ENCODE peak calls at places on chromosomes 7 and 10, in ten cellular contexts. N is heart left ventricle; P is fibroblast of lung; V is adrenal gland; Q is AG09309; B is NCI-H774; L is A673; M is PC-3; O is CD8-positive, alpha-beta memory T cell; J is neural crest cell. E is an unnamed sample.

GRCh38 chr7:24956021-24956420 is 24.0 kb downstream of the OSBPL3 start:
- DNase-seq in N (no peak), P (no peak), V (no peak), Q (no peak), B (no peak), L (no peak), M (peak), O (no peak), J (no peak), E (no peak)

GRCh38 chr10:6140141-6140841 is 51.5 kb downstream of the RBM17 start:
- DNase-seq in N (no peak), P (no peak), V (no peak), Q (no peak), B (no peak), L (no peak), M (no peak), O (peak), J (no peak), E (no peak)

GRCh38 chr7:94848531-94848930 is 58.9 kb upstream of the PPP1R9A start:
- DNase-seq in N (no peak), P (no peak), V (no peak), Q (no peak), B (no peak), L (no peak), M (peak), O (no peak), J (no peak), E (no peak)

GRCh38 chr7:156004265-156005201 is 192.3 kb upstream of the SHH start:
- DNase-seq in N (no peak), P (no peak), V (no peak), Q (no peak), B (no peak), L (no peak), M (no peak), O (no peak), J (no peak), E (no peak)

GRCh38 chr10:23069019-23069665 is 26.2 kb upstream of the MSRB2 start:
- DNase-seq in N (no peak), P (no peak), V (no peak), Q (no peak), B (no peak), L (no peak), M (no peak), O (no peak), J (no peak), E (no peak)

GRCh38 chr10:28179490-28180099 is 123.3 kb downstream of the MPP7 start:
- DNase-seq in N (no peak), P (peak), V (peak), Q (peak), B (no peak), L (peak), M (peak), O (peak), J (peak), E (peak)

GRCh38 chr7:130367088-130367755 is 13.1 kb upstream of the CPA1 start:
- DNase-seq in N (no peak), P (no peak), V (no peak), Q (no peak), B (no peak), L (no peak), M (no peak), O (peak), J (no peak), E (no peak)

GRCh38 chr7:4015371-4015770 is 666.7 kb upstream of the FOXK1 start:
- DNase-seq in N (no peak), P (no peak), V (no peak), Q (no peak), B (no peak), L (no peak), M (no peak), O (no peak), J (no peak), E (no peak)

GRCh38 chr10:125063256-125063945 is 97.0 kb downstream of the CTBP2 start:
- DNase-seq in N (no peak), P (no peak), V (no peak), Q (no peak), B (no peak), L (no peak), M (no peak), O (no peak), J (no peak), E (no peak)

GRCh38 chr7:140873473-140873872 is 51.3 kb downstream of the BRAF start:
- DNase-seq in N (peak), P (no peak), V (no peak), Q (no peak), B (no peak), L (no peak), M (no peak), O (no peak), J (no peak), E (no peak)

GRCh38 chr10:58030208-58030607 is 237.5 kb downstream of the IPMK start:
- DNase-seq in N (no peak), P (no peak), V (no peak), Q (no peak), B (no peak), L (no peak), M (no peak), O (no peak), J (no peak), E (peak)

GRCh38 chr7:91912500-91912899 is 28.2 kb upstream of the AKAP9 start:
- DNase-seq in N (no peak), P (peak), V (no peak), Q (no peak), B (no peak), L (peak), M (no peak), O (no peak), J (no peak), E (no peak)